ENCODE peak calls at places on chromosome 1, in seven cellular contexts. L is mesenchymal stem cell, H is lower lobe of right lung, T is SK-MEL-5, M is cardiac fibroblast, D is psoas muscle, K is suprapubic skin. W is an unnamed sample.

GRCh38 chr1:77459881-77460280 is 178.1 kb downstream of the AK5 start:
- DNase-seq in L (peak), H (no peak), T (no peak), M (peak), D (no peak), K (no peak), W (no peak)

GRCh38 chr1:17875171-17875881 is 120.2 kb downstream of the ACTL8 start:
- DNase-seq in L (peak), H (no peak), T (no peak), M (peak), D (no peak), K (no peak), W (no peak)

GRCh38 chr1:15760520-15761211 is 2.1 kb downstream of the FBLIM1 start:
- DNase-seq in L (peak), H (no peak), T (peak), M (peak), D (no peak), K (no peak), W (no peak)

GRCh38 chr1:222370911-222371717 is 176.8 kb downstream of the HHIPL2 start:
- DNase-seq in L (peak), H (no peak), T (no peak), M (peak), D (no peak), K (no peak), W (no peak)

GRCh38 chr1:154419620-154420020 is 14.5 kb downstream of the IL6R start:
- DNase-seq in L (peak), H (peak), T (peak), M (peak), D (peak), K (peak), W (no peak)

GRCh38 chr1:216181590-216181989 is 241.7 kb downstream of the USH2A start:
- DNase-seq in L (no peak), H (no peak), T (no peak), M (no peak), D (no peak), K (no peak), W (no peak)

GRCh38 chr1:6103854-6104530 is 58.3 kb downstream of the KCNAB2 start:
- DNase-seq in L (no peak), H (peak), T (no peak), M (no peak), D (peak), K (no peak), W (no peak)

GRCh38 chr1:165903672-165904071 is 76.3 kb downstream of the UCK2 start:
- DNase-seq in L (peak), H (no peak), T (peak), M (peak), D (no peak), K (no peak), W (no peak)

GRCh38 chr1:185520188-185520935 is 203.3 kb upstream of the IVNS1ABP start:
- DNase-seq in L (peak), H (no peak), T (no peak), M (peak), D (no peak), K (no peak), W (no peak)

GRCh38 chr1:2777428-2778219 is 23.9 kb downstream of the TTC34 start:
- DNase-seq in L (no peak), H (no peak), T (no peak), M (no peak), D (no peak), K (peak), W (peak)

GRCh38 chr1:219812491-219813221 is 115.7 kb downstream of the SLC30A10 start:
- DNase-seq in L (peak), H (no peak), T (peak), M (peak), D (no peak), K (no peak), W (no peak)